ENCODE peak calls at places on chromosomes 13 and 19, in eight cellular contexts. One of them, this sample, is unnamed.

GRCh38 chr13:43200736-43201135 is 177.3 kb downstream of the DNAJC15 start:
- DNase-seq in ovary: no peak
- DNase-seq in body of pancreas: no peak
- DNase-seq in HCT116: no peak
- DNase-seq in breast epithelium: no peak
- DNase-seq in heart left ventricle: no peak
- DNase-seq in tibial nerve: no peak
- DNase-seq in transverse colon: no peak
- DNase-seq in this sample: no peak

GRCh38 chr19:13017306-13018036 is 22.2 kb downstream of the NFIX start:
- DNase-seq in ovary: no peak
- DNase-seq in body of pancreas: no peak
- DNase-seq in HCT116: no peak
- DNase-seq in breast epithelium: no peak
- DNase-seq in heart left ventricle: no peak
- DNase-seq in tibial nerve: no peak
- DNase-seq in transverse colon: no peak
- DNase-seq in this sample: no peak

GRCh38 chr13:50156722-50157121 is 141.5 kb downstream of the KCNRG start:
- DNase-seq in ovary: no peak
- DNase-seq in body of pancreas: no peak
- DNase-seq in HCT116: no peak
- DNase-seq in breast epithelium: no peak
- DNase-seq in heart left ventricle: no peak
- DNase-seq in tibial nerve: no peak
- DNase-seq in transverse colon: no peak
- DNase-seq in this sample: no peak

GRCh38 chr19:19597809-19598306 is 20.6 kb downstream of the PBX4 start:
- DNase-seq in ovary: no peak
- DNase-seq in body of pancreas: no peak
- DNase-seq in HCT116: no peak
- DNase-seq in breast epithelium: no peak
- DNase-seq in heart left ventricle: no peak
- DNase-seq in tibial nerve: no peak
- DNase-seq in transverse colon: no peak
- DNase-seq in this sample: no peak

GRCh38 chr13:108478179-108478578 is 151.2 kb upstream of the MYO16 start:
- DNase-seq in ovary: no peak
- DNase-seq in body of pancreas: no peak
- DNase-seq in HCT116: no peak
- DNase-seq in breast epithelium: no peak
- DNase-seq in heart left ventricle: no peak
- DNase-seq in tibial nerve: no peak
- DNase-seq in transverse colon: no peak
- DNase-seq in this sample: no peak

GRCh38 chr13:42484396-42484795 is 89.6 kb upstream of the TNFSF11 start:
- DNase-seq in ovary: no peak
- DNase-seq in body of pancreas: no peak
- DNase-seq in HCT116: no peak
- DNase-seq in breast epithelium: no peak
- DNase-seq in heart left ventricle: no peak
- DNase-seq in tibial nerve: no peak
- DNase-seq in transverse colon: no peak
- DNase-seq in this sample: no peak

GRCh38 chr13:111903143-111903542 is 163.8 kb upstream of the SOX1 start:
- DNase-seq in ovary: no peak
- DNase-seq in body of pancreas: no peak
- DNase-seq in HCT116: no peak
- DNase-seq in breast epithelium: no peak
- DNase-seq in heart left ventricle: peak; percentile 1
- DNase-seq in tibial nerve: no peak
- DNase-seq in transverse colon: no peak
- DNase-seq in this sample: no peak

GRCh38 chr13:44148159-44148929 is 225.3 kb upstream of the SERP2 start:
- DNase-seq in ovary: no peak
- DNase-seq in body of pancreas: no peak
- DNase-seq in HCT116: no peak
- DNase-seq in breast epithelium: no peak
- DNase-seq in heart left ventricle: no peak
- DNase-seq in tibial nerve: no peak
- DNase-seq in transverse colon: no peak
- DNase-seq in this sample: no peak

GRCh38 chr13:51134763-51135365 is 23.8 kb upstream of the C13orf42 start:
- DNase-seq in ovary: no peak
- DNase-seq in body of pancreas: no peak
- DNase-seq in HCT116: no peak
- DNase-seq in breast epithelium: no peak
- DNase-seq in heart left ventricle: no peak
- DNase-seq in tibial nerve: no peak
- DNase-seq in transverse colon: no peak
- DNase-seq in this sample: no peak

GRCh38 chr13:36914648-36915047 is 5.4 kb downstream of the SMAD9 start:
- DNase-seq in ovary: no peak
- DNase-seq in body of pancreas: no peak
- DNase-seq in HCT116: no peak
- DNase-seq in breast epithelium: no peak
- DNase-seq in heart left ventricle: no peak
- DNase-seq in tibial nerve: no peak
- DNase-seq in transverse colon: no peak
- DNase-seq in this sample: no peak

GRCh38 chr13:29782798-29783197 is 67.6 kb downstream of the UBL3 start:
- DNase-seq in ovary: no peak
- DNase-seq in body of pancreas: no peak
- DNase-seq in HCT116: no peak
- DNase-seq in breast epithelium: no peak
- DNase-seq in heart left ventricle: no peak
- DNase-seq in tibial nerve: no peak
- DNase-seq in transverse colon: no peak
- DNase-seq in this sample: no peak

GRCh38 chr13:83692800-83693199 is 189.5 kb downstream of the SLITRK1 start:
- DNase-seq in ovary: no peak
- DNase-seq in body of pancreas: no peak
- DNase-seq in HCT116: no peak
- DNase-seq in breast epithelium: no peak
- DNase-seq in heart left ventricle: no peak
- DNase-seq in tibial nerve: no peak
- DNase-seq in transverse colon: no peak
- DNase-seq in this sample: no peak

GRCh38 chr13:112781287-112781686 is 91.4 kb downstream of the ATP11A start:
- DNase-seq in ovary: no peak
- DNase-seq in body of pancreas: no peak
- DNase-seq in HCT116: no peak
- DNase-seq in breast epithelium: no peak
- DNase-seq in heart left ventricle: no peak
- DNase-seq in tibial nerve: no peak
- DNase-seq in transverse colon: no peak
- DNase-seq in this sample: no peak

GRCh38 chr13:112441779-112442310 is 65.7 kb downstream of the SPACA7 start:
- DNase-seq in ovary: no peak
- DNase-seq in body of pancreas: no peak
- DNase-seq in HCT116: no peak
- DNase-seq in breast epithelium: no peak
- DNase-seq in heart left ventricle: no peak
- DNase-seq in tibial nerve: no peak
- DNase-seq in transverse colon: no peak
- DNase-seq in this sample: no peak

GRCh38 chr13:74290324-74290773 is 156.1 kb upstream of the KLF12 start:
- DNase-seq in ovary: peak; percentile 17
- DNase-seq in body of pancreas: no peak
- DNase-seq in HCT116: peak; percentile 73
- DNase-seq in breast epithelium: peak; percentile 51
- DNase-seq in heart left ventricle: peak; percentile 40
- DNase-seq in tibial nerve: no peak
- DNase-seq in transverse colon: peak; percentile 9
- DNase-seq in this sample: no peak

GRCh38 chr13:113086031-113086750 is 19.4 kb upstream of the F7 start:
- DNase-seq in ovary: no peak
- DNase-seq in body of pancreas: no peak
- DNase-seq in HCT116: no peak
- DNase-seq in breast epithelium: no peak
- DNase-seq in heart left ventricle: no peak
- DNase-seq in tibial nerve: no peak
- DNase-seq in transverse colon: no peak
- DNase-seq in this sample: no peak

GRCh38 chr13:112067871-112068305 is 939 bp downstream of the SOX1 start:
- DNase-seq in ovary: no peak
- DNase-seq in body of pancreas: no peak
- DNase-seq in HCT116: no peak
- DNase-seq in breast epithelium: no peak
- DNase-seq in heart left ventricle: no peak
- DNase-seq in tibial nerve: no peak
- DNase-seq in transverse colon: no peak
- DNase-seq in this sample: no peak

GRCh38 chr13:36552334-36552733 is 120.0 kb downstream of the CCNA1 start:
- DNase-seq in ovary: no peak
- DNase-seq in body of pancreas: no peak
- DNase-seq in HCT116: no peak
- DNase-seq in breast epithelium: no peak
- DNase-seq in heart left ventricle: no peak
- DNase-seq in tibial nerve: no peak
- DNase-seq in transverse colon: no peak
- DNase-seq in this sample: no peak

GRCh38 chr13:95239293-95239692 is 62.0 kb downstream of the ABCC4 start:
- DNase-seq in ovary: no peak
- DNase-seq in body of pancreas: no peak
- DNase-seq in HCT116: no peak
- DNase-seq in breast epithelium: no peak
- DNase-seq in heart left ventricle: no peak
- DNase-seq in tibial nerve: no peak
- DNase-seq in transverse colon: no peak
- DNase-seq in this sample: no peak

GRCh38 chr13:23160241-23161175 is 20.3 kb upstream of the SGCG start:
- DNase-seq in ovary: no peak
- DNase-seq in body of pancreas: no peak
- DNase-seq in HCT116: no peak
- DNase-seq in breast epithelium: no peak
- DNase-seq in heart left ventricle: no peak
- DNase-seq in tibial nerve: no peak
- DNase-seq in transverse colon: no peak
- DNase-seq in this sample: peak; percentile 85

DNA sequence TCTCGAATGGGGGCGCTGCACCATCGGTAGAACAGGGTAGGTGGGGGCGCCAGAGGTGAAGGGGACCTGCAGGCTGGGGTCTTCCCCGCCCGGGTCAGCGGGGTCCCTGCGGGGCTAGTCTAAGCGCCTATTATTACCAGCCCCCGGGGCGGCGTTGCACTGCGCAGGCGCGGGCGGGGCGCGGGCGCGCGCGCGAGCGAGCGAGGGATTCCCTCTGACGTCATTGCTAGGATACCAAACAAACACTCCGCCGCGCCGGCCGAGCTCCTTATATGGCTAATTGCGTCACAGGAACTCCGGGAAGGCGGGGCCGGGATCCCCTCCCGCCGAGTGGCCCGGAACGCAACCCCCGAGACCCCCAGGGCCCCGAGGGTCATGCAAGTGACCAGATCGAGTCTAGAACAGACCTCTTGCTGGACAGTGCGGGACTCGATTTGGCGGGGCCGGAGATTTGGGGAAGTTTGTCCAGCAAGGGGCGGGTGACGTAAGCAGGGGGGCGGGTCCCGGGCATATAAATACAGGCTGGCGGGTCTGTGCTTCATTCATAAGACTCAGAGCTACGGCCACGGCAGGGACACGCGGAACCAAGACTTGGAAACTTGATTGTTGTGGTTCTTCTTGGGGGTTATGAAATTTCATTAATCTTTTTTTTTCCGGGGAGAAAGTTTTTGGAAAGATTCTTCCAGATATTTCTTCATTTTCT is at the start of gene FOSB:
- DNase-seq in ovary: peak; percentile 93
- DNase-seq in body of pancreas: peak; percentile 96
- DNase-seq in HCT116: peak; percentile 91
- DNase-seq in breast epithelium: peak; percentile 96
- DNase-seq in heart left ventricle: peak; percentile 94
- DNase-seq in tibial nerve: peak; percentile 95
- DNase-seq in transverse colon: peak; percentile 94
- DNase-seq in this sample: peak; percentile 98
- TF ChIP-seq POLR2A in ovary: peak; percentile 96
- TF ChIP-seq POLR2A in body of pancreas: peak; percentile 80
- TF ChIP-seq POLR2A in HCT116: peak; percentile 96
- TF ChIP-seq POLR2A in breast epithelium: peak; percentile 98
- TF ChIP-seq POLR2A in heart left ventricle: peak; percentile 89
- TF ChIP-seq POLR2A in tibial nerve: peak; percentile 92
- TF ChIP-seq POLR2A in transverse colon: peak; percentile 98
- TF ChIP-seq POLR2A in this sample: peak; percentile 90

GRCh38 chr19:47653856-47654255 is 44.9 kb downstream of the BICRA start:
- DNase-seq in ovary: no peak
- DNase-seq in body of pancreas: no peak
- DNase-seq in HCT116: no peak
- DNase-seq in breast epithelium: no peak
- DNase-seq in heart left ventricle: no peak
- DNase-seq in tibial nerve: no peak
- DNase-seq in transverse colon: no peak
- DNase-seq in this sample: no peak
- H3K4me1 ChIP-seq in ovary: no peaks in the 10 kb centered on the region
- H3K4me1 ChIP-seq in body of pancreas: peaks cover 3% of the 10 kb centered on the region
- H3K4me1 ChIP-seq in HCT116: peaks cover 12% of the 10 kb centered on the region
- H3K4me1 ChIP-seq in breast epithelium: no peaks in the 10 kb centered on the region
- H3K4me1 ChIP-seq in heart left ventricle: no peaks in the 10 kb centered on the region
- H3K4me1 ChIP-seq in tibial nerve: peaks cover 4% of the 10 kb centered on the region
- H3K4me1 ChIP-seq in transverse colon: peaks cover 27% of the 10 kb centered on the region
- H3K4me1 ChIP-seq in this sample: no peaks in the 10 kb centered on the region

DNA sequence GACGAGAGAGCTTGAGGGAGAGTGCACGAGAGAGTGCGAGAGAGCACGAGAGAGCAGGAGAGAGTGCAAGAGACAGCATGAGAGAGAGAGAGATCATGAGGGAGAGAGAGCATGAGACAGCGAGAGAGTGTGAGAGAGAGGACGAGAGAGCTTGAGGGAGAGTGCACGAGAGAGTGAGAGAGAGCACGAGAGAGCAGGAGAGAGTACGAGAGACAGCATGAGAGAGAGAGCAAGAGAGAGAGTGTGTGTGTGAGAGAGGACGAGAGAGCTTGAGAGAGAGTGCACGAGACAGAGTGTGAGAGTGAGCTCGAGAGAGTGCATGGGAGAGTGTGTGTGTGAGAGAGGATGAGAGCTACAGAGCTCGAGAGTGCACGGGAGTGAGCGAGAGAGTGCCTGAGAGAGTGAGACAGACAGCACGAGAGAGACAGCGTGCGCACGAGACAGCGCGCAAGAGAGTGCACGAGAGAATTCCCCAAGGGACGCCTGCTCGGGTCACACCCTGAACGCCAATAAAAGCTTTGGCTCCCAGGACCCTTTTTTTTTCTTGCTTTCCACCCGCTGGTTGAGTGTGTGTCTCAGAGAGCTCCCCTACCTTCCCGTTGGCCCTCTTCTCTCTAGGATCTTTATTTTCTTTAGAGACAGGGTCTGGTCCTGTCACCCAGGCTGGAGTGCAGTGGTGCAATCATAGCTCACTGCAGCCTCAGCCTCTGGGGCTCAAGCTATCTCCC is 3.7 kb downstream of the CD70 start:
- DNase-seq in ovary: no peak
- DNase-seq in body of pancreas: no peak
- DNase-seq in HCT116: no peak
- DNase-seq in breast epithelium: no peak
- DNase-seq in heart left ventricle: no peak
- DNase-seq in tibial nerve: no peak
- DNase-seq in transverse colon: no peak
- DNase-seq in this sample: no peak
- TF ChIP-seq POLR2A in ovary: no peak
- TF ChIP-seq POLR2A in body of pancreas: no peak
- TF ChIP-seq POLR2A in HCT116: no peak
- TF ChIP-seq POLR2A in breast epithelium: no peak
- TF ChIP-seq POLR2A in heart left ventricle: no peak
- TF ChIP-seq POLR2A in tibial nerve: no peak
- TF ChIP-seq POLR2A in transverse colon: no peak
- TF ChIP-seq POLR2A in this sample: no peak

GRCh38 chr13:33262069-33262487 is 23.5 kb downstream of the STARD13 start:
- DNase-seq in ovary: no peak
- DNase-seq in body of pancreas: no peak
- DNase-seq in HCT116: peak; percentile 66
- DNase-seq in breast epithelium: no peak
- DNase-seq in heart left ventricle: no peak
- DNase-seq in tibial nerve: no peak
- DNase-seq in transverse colon: peak; percentile 39
- DNase-seq in this sample: no peak
- H3K4me1 ChIP-seq in ovary: peaks cover 16% of the 10 kb centered on the region
- H3K4me1 ChIP-seq in body of pancreas: peaks cover 69% of the 10 kb centered on the region
- H3K4me1 ChIP-seq in HCT116: peaks cover 32% of the 10 kb centered on the region
- H3K4me1 ChIP-seq in breast epithelium: no peaks in the 10 kb centered on the region
- H3K4me1 ChIP-seq in heart left ventricle: peaks cover 34% of the 10 kb centered on the region
- H3K4me1 ChIP-seq in tibial nerve: peaks cover 64% of the 10 kb centered on the region
- H3K4me1 ChIP-seq in transverse colon: peaks cover 46% of the 10 kb centered on the region
- H3K4me1 ChIP-seq in this sample: peaks cover 73% of the 10 kb centered on the region

This sample was measured in upper lobe of left lung.